ENCODE peak calls at places on chromosome 16, in four cellular contexts. N is K562, I is GM12878, W is IMR-90. J is an unnamed sample.

GRCh38 chr16:27377666-27378485 is 24.1 kb upstream of the IL21R start:
- DNase-seq in W (no peak), I (peak; percentile 72), N (no peak), J (no peak)

GRCh38 chr16:46748775-46749705 is 896 bp upstream of the MYLK3 start:
- DNase-seq in I (peak; percentile 24), N (peak; percentile 75), W (no peak), J (no peak)

GRCh38 chr16:86919073-86919472 is 340.7 kb downstream of the FOXL1 start:
- DNase-seq in I (no peak), W (no peak), N (no peak), J (no peak)

GRCh38 chr16:84924339-84925091 is 86.8 kb downstream of the ZDHHC7 start:
- DNase-seq in I (no peak), W (no peak), N (peak; percentile 60), J (no peak)

GRCh38 chr16:80233097-80233835 is 307.5 kb upstream of the DYNLRB2 start:
- DNase-seq in I (no peak), W (no peak), N (no peak), J (no peak)

GRCh38 chr16:89422905-89423630 is 67.3 kb downstream of the ANKRD11 start:
- DNase-seq in I (peak; percentile 72), N (no peak), W (peak; percentile 79), J (no peak)

GRCh38 chr16:68356249-68356918 is 45.6 kb downstream of the PRMT7 start:
- DNase-seq in I (peak; percentile 69), N (no peak), W (no peak), J (no peak)

GRCh38 chr16:66901626-66902025 is 17.1 kb downstream of the CDH16 start:
- DNase-seq in N (no peak), I (no peak), W (no peak), J (no peak)

GRCh38 chr16:11682655-11683096 is 14.4 kb downstream of the SNN start:
- DNase-seq in N (no peak), I (no peak), W (peak; percentile 99), J (no peak)

GRCh38 chr16:88907768-88908167 is 41.3 kb upstream of the PABPN1L start:
- DNase-seq in W (peak; percentile 56), I (no peak), N (no peak), J (no peak)

GRCh38 chr16:89189358-89190025 is 10.8 kb downstream of the SLC22A31 start:
- DNase-seq in W (no peak), N (no peak), I (no peak), J (no peak)

GRCh38 chr16:67533024-67533560 is 4.5 kb downstream of the RIPOR1 start:
- DNase-seq in N (no peak), I (no peak), W (no peak), J (no peak)

GRCh38 chr16:50448522-50448921 is 79.7 kb upstream of the BRD7 start:
- DNase-seq in N (no peak), W (no peak), I (no peak), J (no peak)

GRCh38 chr16:50711040-50711439 is 17.6 kb downstream of the NOD2 start:
- DNase-seq in I (no peak), W (no peak), N (no peak), J (no peak)

GRCh38 chr16:49085689-49086088 is 195.9 kb downstream of the CBLN1 start:
- DNase-seq in W (peak; percentile 2), N (no peak), I (no peak), J (no peak)

GRCh38 chr16:23920446-23920845 is 84.7 kb downstream of the PRKCB start:
- DNase-seq in I (no peak), W (no peak), N (no peak), J (no peak)

GRCh38 chr16:88477631-88478030 is 24.6 kb downstream of the ZFPM1 start:
- DNase-seq in W (no peak), N (no peak), I (no peak), J (no peak)

GRCh38 chr16:20803192-20803560 is 3.1 kb downstream of the ERI2 start:
- DNase-seq in I (no peak), W (peak; percentile 15), N (no peak), J (peak; percentile 15)

GRCh38 chr16:73713301-73713700 is 583.3 kb upstream of the PSMD7 start:
- DNase-seq in N (no peak), W (no peak), I (no peak), J (no peak)

GRCh38 chr16:48291754-48292153 is 44.4 kb upstream of the ABCC11 start:
- DNase-seq in W (no peak), N (no peak), I (no peak), J (no peak)

GRCh38 chr16:79597277-79597676 is 3.3 kb downstream of the MAF start:
- DNase-seq in W (no peak), I (no peak), N (no peak), J (no peak)

GRCh38 chr16:66950971-66951790 is 9.9 kb upstream of the CES3 start:
- DNase-seq in W (peak; percentile 8), N (no peak), I (no peak), J (no peak)

GRCh38 chr16:78489072-78489471 is 389.6 kb downstream of the WWOX start:
- DNase-seq in I (no peak), N (no peak), W (no peak), J (no peak)

GRCh38 chr16:24013733-24014645 is 178.2 kb downstream of the PRKCB start:
- DNase-seq in W (no peak), N (no peak), I (peak; percentile 98), J (no peak)

GRCh38 chr16:6956511-6956910 is 376.1 kb upstream of the RBFOX1 start:
- DNase-seq in W (no peak), I (no peak), N (no peak), J (no peak)

GRCh38 chr16:27232061-27232841 is 28.9 kb downstream of the KDM8 start:
- DNase-seq in I (peak; percentile 66), N (no peak), W (no peak), J (no peak)

GRCh38 chr16:87963400-87963799 is 12.2 kb downstream of the BANP start:
- DNase-seq in W (peak; percentile 93), I (no peak), N (no peak), J (peak; percentile 93)

GRCh38 chr16:86581458-86581857 is 3.1 kb downstream of the FOXL1 start:
- DNase-seq in W (peak; percentile 55), I (no peak), N (no peak), J (no peak)

GRCh38 chr16:89149386-89149785 is 22.2 kb upstream of the CDH15 start:
- DNase-seq in W (no peak), N (no peak), I (no peak), J (no peak)

GRCh38 chr16:50742521-50743150 is 750 bp downstream of the CYLD start:
- DNase-seq in I (no peak), N (peak; percentile 16), W (peak; percentile 43), J (peak; percentile 20)

GRCh38 chr16:48001306-48001885 is 154.4 kb downstream of the ABCC12 start:
- DNase-seq in N (no peak), I (no peak), W (no peak), J (no peak)

GRCh38 chr16:66521951-66522771 is 27.8 kb downstream of the TK2 start:
- DNase-seq in N (peak; percentile 77), W (peak; percentile 76), I (peak; percentile 86), J (peak; percentile 81)

GRCh38 chr16:67842509-67843342 is 606 bp downstream of the THAP11 start:
- DNase-seq in N (peak; percentile 32), W (peak; percentile 46), I (no peak), J (peak; percentile 73)

GRCh38 chr16:56855201-56855600 is 9.8 kb upstream of the SLC12A3 start:
- DNase-seq in W (no peak), N (no peak), I (no peak), J (no peak)

GRCh38 chr16:3672571-3673041 is 18.1 kb downstream of the DNASE1 start:
- DNase-seq in W (no peak), N (no peak), I (no peak), J (no peak)

GRCh38 chr16:47033176-47033575 is 59.7 kb upstream of the DNAJA2 start:
- DNase-seq in W (no peak), I (no peak), N (no peak), J (no peak)

GRCh38 chr16:17503331-17503730 is 32.6 kb upstream of the XYLT1 start:
- DNase-seq in N (no peak), I (no peak), W (no peak), J (no peak)

GRCh38 chr16:17508303-17508702 is 37.5 kb upstream of the XYLT1 start:
- DNase-seq in N (no peak), I (no peak), W (no peak), J (no peak)

GRCh38 chr16:17499223-17499902 is 28.6 kb upstream of the XYLT1 start:
- DNase-seq in N (no peak), W (no peak), I (no peak), J (no peak)

GRCh38 chr16:17501321-17501720 is 30.6 kb upstream of the XYLT1 start:
- DNase-seq in N (no peak), I (no peak), W (no peak), J (no peak)

DNA sequence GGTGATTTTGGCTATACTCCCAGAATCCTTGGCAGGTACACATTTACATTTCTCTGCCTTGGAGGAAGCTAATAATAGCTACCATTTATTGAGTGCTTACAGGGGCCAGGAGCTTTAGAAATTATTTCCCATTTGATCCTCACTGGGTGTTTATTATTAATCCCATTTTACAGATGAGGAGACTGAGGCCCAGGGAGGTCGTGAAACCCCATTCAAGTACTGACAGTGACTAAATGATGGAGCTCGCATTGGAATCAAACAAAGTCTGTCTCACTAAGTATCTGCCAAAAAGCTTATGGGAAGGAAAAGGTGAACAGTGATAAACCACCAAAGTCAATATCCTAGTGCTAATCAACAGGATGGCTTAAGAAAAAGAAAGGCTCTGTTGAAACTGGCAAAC is 33.3 kb upstream of the XYLT1 start:
- DNase-seq in N (no peak), I (no peak), W (no peak), J (no peak)
- TF ChIP-seq FOS in N (no peak), I (no peak), W (no peak), J (no peak)

DNA sequence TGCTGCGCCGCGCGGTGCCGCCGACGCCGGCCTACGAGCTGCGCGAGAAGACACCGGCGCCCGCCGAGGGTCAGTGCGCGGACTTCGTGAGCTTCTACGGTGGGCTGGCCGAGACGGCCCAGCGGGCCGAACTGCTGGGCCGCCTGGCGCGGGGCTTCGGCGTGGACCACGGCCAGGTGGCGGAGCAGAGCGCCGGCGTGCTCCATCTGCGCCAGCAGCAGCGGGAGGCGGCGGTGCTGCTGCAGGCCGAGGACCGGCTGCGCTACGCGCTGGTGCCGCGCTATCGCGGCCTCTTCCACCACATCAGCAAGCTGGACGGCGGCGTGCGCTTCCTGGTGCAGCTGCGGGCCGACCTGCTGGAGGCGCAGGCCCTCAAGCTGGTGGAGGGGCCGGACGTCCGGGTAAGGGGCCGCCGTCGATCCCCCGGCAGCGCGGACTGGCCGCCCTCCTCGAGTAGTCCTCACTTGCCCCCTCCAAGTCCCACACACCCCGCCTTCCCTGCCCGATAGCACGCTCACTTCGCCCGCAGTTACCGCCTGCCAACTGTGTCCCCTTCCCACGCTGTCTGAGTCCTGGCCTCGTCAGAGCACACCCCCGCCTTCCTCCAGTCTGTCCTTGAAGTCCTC is 470 bp downstream of the MLYCD start:
- DNase-seq in I (no peak), W (peak; percentile 66), N (peak; percentile 70), J (peak; percentile 75)
- TF ChIP-seq POLR2A in I (peak; percentile 31), W (no peak), N (no peak), J (peak; percentile 7)

GRCh38 chr16:57883953-57884654 is 81.8 kb upstream of the KIFC3 start:
- DNase-seq in W (no peak), I (no peak), N (no peak), J (no peak)
- H3K4me2 ChIP-seq in W (no peak overlapping the region), I (no peak overlapping the region), N (no peak overlapping the region), J (no peak overlapping the region)

DNA sequence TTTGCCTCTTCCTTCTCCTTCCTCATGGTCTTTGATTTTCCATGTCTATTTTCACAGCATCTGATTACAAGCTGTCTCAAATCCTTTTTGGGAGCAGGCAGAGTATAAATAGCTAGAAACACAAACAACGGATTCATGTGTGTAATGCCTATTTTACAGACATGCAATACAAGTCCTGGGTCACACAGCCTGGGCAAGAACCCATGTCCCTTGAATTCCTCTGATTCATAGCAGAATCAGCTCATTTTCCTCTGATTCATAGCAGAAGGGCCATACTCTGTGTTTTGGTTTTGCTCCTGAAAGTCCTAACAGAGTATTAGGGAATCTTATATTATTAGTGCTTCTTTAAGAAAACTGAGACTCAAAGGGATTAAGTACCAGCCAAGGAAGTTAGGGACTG is 71.3 kb downstream of the IRX5 start:
- DNase-seq in N (no peak), W (no peak), I (no peak), J (no peak)
- TF ChIP-seq FOS in N (no peak), W (no peak), I (no peak), J (no peak)

J was measured in endothelial cell of umbilical vein.